ENCODE peak calls at places on chromosomes 7 and 10, in nine cellular contexts. N, Q, W, V, U, I, A, K and M are unnamed samples.

GRCh38 chr10:131832056-131832685 is 68.6 kb upstream of the PPP2R2D start:
- DNase-seq in N (no peak), Q (no peak), W (no peak), V (no peak), U (peak), I (no peak), A (peak), K (peak), M (no peak)

GRCh38 chr10:10930979-10931743 is 86.5 kb upstream of the CELF2 start:
- DNase-seq in N (no peak), Q (no peak), W (no peak), V (no peak), U (peak), I (no peak), A (no peak), K (no peak), M (peak)

GRCh38 chr10:132109341-132110072 is 43.8 kb downstream of the JAKMIP3 start:
- DNase-seq in N (no peak), Q (peak), W (no peak), V (no peak), U (no peak), I (no peak), A (no peak), K (no peak), M (no peak)

GRCh38 chr7:114086906-114087651 is 168.3 kb upstream of the PPP1R3A start:
- DNase-seq in N (peak), Q (no peak), W (no peak), V (peak), U (peak), I (no peak), A (peak), K (no peak), M (peak)

GRCh38 chr10:10897400-10897799 is 120.3 kb upstream of the CELF2 start:
- DNase-seq in N (no peak), Q (no peak), W (no peak), V (no peak), U (no peak), I (no peak), A (no peak), K (no peak), M (no peak)

GRCh38 chr7:1062296-1063294 is 18.2 kb downstream of the GPR146 start:
- DNase-seq in N (no peak), Q (no peak), W (no peak), V (no peak), U (no peak), I (no peak), A (no peak), K (no peak), M (no peak)

GRCh38 chr10:35236739-35237138 is 99.6 kb upstream of the CCNY start:
- DNase-seq in N (no peak), Q (no peak), W (no peak), V (no peak), U (peak), I (peak), A (no peak), K (no peak), M (peak)

GRCh38 chr7:2242541-2243482 is 786 bp downstream of the NUDT1 start:
- DNase-seq in N (peak), Q (no peak), W (no peak), V (no peak), U (no peak), I (peak), A (no peak), K (no peak), M (peak)

GRCh38 chr10:97422921-97423420 is 3.0 kb upstream of the PGAM1 start:
- DNase-seq in N (no peak), Q (no peak), W (no peak), V (no peak), U (no peak), I (peak), A (no peak), K (no peak), M (no peak)

GRCh38 chr10:34217524-34217923 is 597.6 kb downstream of the PARD3 start:
- DNase-seq in N (no peak), Q (no peak), W (no peak), V (no peak), U (no peak), I (no peak), A (no peak), K (no peak), M (no peak)

GRCh38 chr10:6746782-6747181 is 166.7 kb upstream of the PRKCQ start:
- DNase-seq in N (no peak), Q (no peak), W (no peak), V (no peak), U (no peak), I (no peak), A (no peak), K (no peak), M (no peak)

GRCh38 chr7:19111474-19112143 is 5.8 kb downstream of the TWIST1 start:
- DNase-seq in N (peak), Q (no peak), W (no peak), V (no peak), U (no peak), I (no peak), A (no peak), K (no peak), M (no peak)

GRCh38 chr7:94375167-94375566 is 19.5 kb upstream of the COL1A2 start:
- DNase-seq in N (peak), Q (peak), W (no peak), V (no peak), U (peak), I (peak), A (peak), K (no peak), M (peak)

GRCh38 chr10:50972591-50972990 is 87.2 kb upstream of the A1CF start:
- DNase-seq in N (no peak), Q (no peak), W (no peak), V (no peak), U (no peak), I (no peak), A (no peak), K (no peak), M (no peak)

GRCh38 chr10:61888744-61889143 is 12.8 kb upstream of the ARID5B start:
- DNase-seq in N (no peak), Q (no peak), W (no peak), V (no peak), U (no peak), I (no peak), A (no peak), K (no peak), M (no peak)

GRCh38 chr7:100649826-100650565 is 6.3 kb downstream of the ACTL6B start:
- DNase-seq in N (peak), Q (no peak), W (no peak), V (no peak), U (no peak), I (no peak), A (no peak), K (no peak), M (no peak)

GRCh38 chr7:29921404-29922010 is 68.1 kb downstream of the SCRN1 start:
- DNase-seq in N (peak), Q (peak), W (peak), V (peak), U (peak), I (peak), A (no peak), K (no peak), M (peak)

GRCh38 chr10:19945275-19945674 is 129.0 kb downstream of the PLXDC2 start:
- DNase-seq in N (no peak), Q (peak), W (no peak), V (no peak), U (no peak), I (no peak), A (no peak), K (no peak), M (no peak)

GRCh38 chr7:3210531-3210930 is 90.5 kb upstream of the SDK1 start:
- DNase-seq in N (peak), Q (no peak), W (no peak), V (no peak), U (peak), I (no peak), A (no peak), K (no peak), M (peak)

GRCh38 chr10:13913890-13914289 is 327.1 kb downstream of the PRPF18 start:
- DNase-seq in N (no peak), Q (no peak), W (no peak), V (no peak), U (no peak), I (no peak), A (peak), K (no peak), M (no peak)

GRCh38 chr7:131600578-131600977 is 44.1 kb upstream of the PODXL start:
- DNase-seq in N (no peak), Q (no peak), W (no peak), V (no peak), U (no peak), I (peak), A (no peak), K (no peak), M (peak)

GRCh38 chr7:25968205-25968993 is 183.6 kb upstream of the NFE2L3 start:
- DNase-seq in N (no peak), Q (no peak), W (peak), V (no peak), U (no peak), I (peak), A (no peak), K (no peak), M (no peak)

GRCh38 chr7:50317221-50317678 is 12.7 kb downstream of the IKZF1 start:
- DNase-seq in N (no peak), Q (no peak), W (no peak), V (no peak), U (no peak), I (no peak), A (no peak), K (no peak), M (no peak)

GRCh38 chr7:154426778-154427177 is 374.6 kb downstream of the DPP6 start:
- DNase-seq in N (no peak), Q (no peak), W (no peak), V (no peak), U (no peak), I (no peak), A (no peak), K (no peak), M (no peak)

GRCh38 chr7:26858229-26858568 is 6.2 kb downstream of the SKAP2 start:
- DNase-seq in N (no peak), Q (no peak), W (no peak), V (no peak), U (no peak), I (no peak), A (no peak), K (no peak), M (no peak)

GRCh38 chr10:124693801-124694416 is 50.3 kb downstream of the FAM53B start:
- DNase-seq in N (no peak), Q (no peak), W (no peak), V (no peak), U (no peak), I (no peak), A (peak), K (no peak), M (no peak)

GRCh38 chr7:27994639-27995038 is 186.0 kb downstream of the JAZF1 start:
- DNase-seq in N (no peak), Q (no peak), W (no peak), V (no peak), U (no peak), I (peak), A (no peak), K (no peak), M (no peak)

GRCh38 chr7:93620057-93620456 is 45.5 kb upstream of the CALCR start:
- DNase-seq in N (no peak), Q (no peak), W (no peak), V (no peak), U (no peak), I (peak), A (no peak), K (no peak), M (no peak)

GRCh38 chr7:7972128-7972527 is 3.5 kb downstream of the GLCCI1 start:
- DNase-seq in N (no peak), Q (no peak), W (no peak), V (no peak), U (no peak), I (no peak), A (no peak), K (no peak), M (peak)

GRCh38 chr7:157693071-157693520 is 356.3 kb downstream of the DNAJB6 start:
- DNase-seq in N (no peak), Q (no peak), W (no peak), V (peak), U (peak), I (no peak), A (no peak), K (no peak), M (peak)

GRCh38 chr7:6476596-6477374 is 29.0 kb upstream of the DAGLB start:
- DNase-seq in N (no peak), Q (no peak), W (no peak), V (no peak), U (no peak), I (no peak), A (peak), K (no peak), M (no peak)

GRCh38 chr7:110841840-110842579 is 248.9 kb upstream of the LRRN3 start:
- DNase-seq in N (peak), Q (no peak), W (no peak), V (no peak), U (no peak), I (no peak), A (no peak), K (no peak), M (peak)

GRCh38 chr10:97748116-97748515 is 11.2 kb downstream of the ZFYVE27 start:
- DNase-seq in N (no peak), Q (no peak), W (no peak), V (no peak), U (no peak), I (no peak), A (no peak), K (no peak), M (no peak)